ENCODE peak calls at places on chromosomes 5 and 9, in nine cellular contexts. One of them, this sample, is unnamed.

GRCh38 chr5:106019271-106019670 is 1651.5 kb downstream of the EFNA5 start:
- DNase-seq in GM12865: no peak
- DNase-seq in A549: no peak
- DNase-seq in HFFc6: no peak
- DNase-seq in cardiac muscle cell: no peak
- DNase-seq in CD8-positive, alpha-beta T cell: no peak
- DNase-seq in endodermal cell: no peak
- DNase-seq in cardiac fibroblast: peak
- DNase-seq in SK-N-SH: no peak
- DNase-seq in this sample: no peak

GRCh38 chr5:136212252-136212721 is 19.3 kb upstream of the SMIM32 start:
- DNase-seq in A549: peak
- DNase-seq in SK-N-SH: peak
- DNase-seq in CD8-positive, alpha-beta T cell: no peak
- DNase-seq in HFFc6: peak
- DNase-seq in cardiac muscle cell: peak
- DNase-seq in GM12865: peak
- DNase-seq in endodermal cell: peak
- DNase-seq in cardiac fibroblast: peak
- DNase-seq in this sample: no peak

GRCh38 chr5:144309265-144309664 is 138.6 kb downstream of the KCTD16 start:
- DNase-seq in A549: no peak
- DNase-seq in endodermal cell: no peak
- DNase-seq in cardiac fibroblast: peak
- DNase-seq in SK-N-SH: no peak
- DNase-seq in GM12865: no peak
- DNase-seq in CD8-positive, alpha-beta T cell: no peak
- DNase-seq in HFFc6: no peak
- DNase-seq in cardiac muscle cell: peak
- DNase-seq in this sample: no peak

GRCh38 chr9:23447166-23447565 is 378.9 kb downstream of the ELAVL2 start:
- DNase-seq in A549: no peak
- DNase-seq in CD8-positive, alpha-beta T cell: no peak
- DNase-seq in HFFc6: no peak
- DNase-seq in endodermal cell: peak
- DNase-seq in cardiac muscle cell: no peak
- DNase-seq in GM12865: no peak
- DNase-seq in cardiac fibroblast: no peak
- DNase-seq in SK-N-SH: no peak
- DNase-seq in this sample: no peak

GRCh38 chr5:149937610-149938009 is 7.0 kb downstream of the PDE6A start:
- DNase-seq in CD8-positive, alpha-beta T cell: no peak
- DNase-seq in cardiac muscle cell: no peak
- DNase-seq in SK-N-SH: no peak
- DNase-seq in endodermal cell: no peak
- DNase-seq in cardiac fibroblast: peak
- DNase-seq in GM12865: no peak
- DNase-seq in A549: no peak
- DNase-seq in HFFc6: peak
- DNase-seq in this sample: no peak

GRCh38 chr9:76529667-76530066 is 70.7 kb downstream of the GCNT1 start:
- DNase-seq in cardiac muscle cell: no peak
- DNase-seq in cardiac fibroblast: no peak
- DNase-seq in SK-N-SH: no peak
- DNase-seq in GM12865: no peak
- DNase-seq in HFFc6: no peak
- DNase-seq in A549: no peak
- DNase-seq in endodermal cell: no peak
- DNase-seq in CD8-positive, alpha-beta T cell: no peak
- DNase-seq in this sample: no peak

GRCh38 chr5:16617272-16617973 is 626 bp upstream of the RETREG1 start:
- DNase-seq in GM12865: no peak
- DNase-seq in SK-N-SH: peak
- DNase-seq in HFFc6: no peak
- DNase-seq in A549: no peak
- DNase-seq in cardiac fibroblast: no peak
- DNase-seq in CD8-positive, alpha-beta T cell: peak
- DNase-seq in endodermal cell: peak
- DNase-seq in cardiac muscle cell: no peak
- DNase-seq in this sample: no peak

GRCh38 chr9:19748278-19749126 is 40.3 kb downstream of the SLC24A2 start:
- DNase-seq in cardiac fibroblast: peak
- DNase-seq in cardiac muscle cell: no peak
- DNase-seq in GM12865: no peak
- DNase-seq in A549: no peak
- DNase-seq in SK-N-SH: no peak
- DNase-seq in HFFc6: no peak
- DNase-seq in CD8-positive, alpha-beta T cell: no peak
- DNase-seq in endodermal cell: no peak
- DNase-seq in this sample: no peak

GRCh38 chr5:177131019-177131320 is 2.6 kb upstream of the NSD1 start:
- DNase-seq in cardiac fibroblast: no peak
- DNase-seq in A549: no peak
- DNase-seq in CD8-positive, alpha-beta T cell: no peak
- DNase-seq in cardiac muscle cell: no peak
- DNase-seq in HFFc6: no peak
- DNase-seq in GM12865: no peak
- DNase-seq in endodermal cell: peak
- DNase-seq in SK-N-SH: no peak
- DNase-seq in this sample: no peak

GRCh38 chr5:95471922-95472321 is 80.8 kb downstream of the FAM81B start:
- DNase-seq in GM12865: no peak
- DNase-seq in endodermal cell: no peak
- DNase-seq in cardiac muscle cell: no peak
- DNase-seq in cardiac fibroblast: peak
- DNase-seq in CD8-positive, alpha-beta T cell: no peak
- DNase-seq in SK-N-SH: no peak
- DNase-seq in HFFc6: peak
- DNase-seq in A549: no peak
- DNase-seq in this sample: no peak

GRCh38 chr5:166725585-166725984 is 1565.9 kb upstream of the WWC1 start:
- DNase-seq in A549: no peak
- DNase-seq in GM12865: no peak
- DNase-seq in SK-N-SH: no peak
- DNase-seq in HFFc6: no peak
- DNase-seq in endodermal cell: no peak
- DNase-seq in cardiac fibroblast: no peak
- DNase-seq in CD8-positive, alpha-beta T cell: no peak
- DNase-seq in cardiac muscle cell: no peak
- DNase-seq in this sample: no peak

GRCh38 chr9:106062252-106062651 is 367.9 kb downstream of the TMEM38B start:
- DNase-seq in cardiac fibroblast: no peak
- DNase-seq in GM12865: no peak
- DNase-seq in endodermal cell: no peak
- DNase-seq in CD8-positive, alpha-beta T cell: no peak
- DNase-seq in A549: no peak
- DNase-seq in HFFc6: no peak
- DNase-seq in SK-N-SH: no peak
- DNase-seq in cardiac muscle cell: no peak
- DNase-seq in this sample: no peak

GRCh38 chr9:130939405-130939941 is 426 bp upstream of the FIBCD1 start:
- DNase-seq in cardiac fibroblast: peak
- DNase-seq in HFFc6: no peak
- DNase-seq in CD8-positive, alpha-beta T cell: no peak
- DNase-seq in endodermal cell: no peak
- DNase-seq in SK-N-SH: peak
- DNase-seq in GM12865: no peak
- DNase-seq in A549: no peak
- DNase-seq in cardiac muscle cell: peak
- DNase-seq in this sample: no peak
- TF ChIP-seq CTCF in cardiac fibroblast: no peak
- TF ChIP-seq CTCF in HFFc6: peak
- TF ChIP-seq CTCF in CD8-positive, alpha-beta T cell: no peak
- TF ChIP-seq CTCF in endodermal cell: peak
- TF ChIP-seq CTCF in SK-N-SH: no peak
- TF ChIP-seq CTCF in GM12865: no peak
- TF ChIP-seq CTCF in A549: no peak
- TF ChIP-seq CTCF in cardiac muscle cell: no peak
- TF ChIP-seq CTCF in this sample: no peak

DNA sequence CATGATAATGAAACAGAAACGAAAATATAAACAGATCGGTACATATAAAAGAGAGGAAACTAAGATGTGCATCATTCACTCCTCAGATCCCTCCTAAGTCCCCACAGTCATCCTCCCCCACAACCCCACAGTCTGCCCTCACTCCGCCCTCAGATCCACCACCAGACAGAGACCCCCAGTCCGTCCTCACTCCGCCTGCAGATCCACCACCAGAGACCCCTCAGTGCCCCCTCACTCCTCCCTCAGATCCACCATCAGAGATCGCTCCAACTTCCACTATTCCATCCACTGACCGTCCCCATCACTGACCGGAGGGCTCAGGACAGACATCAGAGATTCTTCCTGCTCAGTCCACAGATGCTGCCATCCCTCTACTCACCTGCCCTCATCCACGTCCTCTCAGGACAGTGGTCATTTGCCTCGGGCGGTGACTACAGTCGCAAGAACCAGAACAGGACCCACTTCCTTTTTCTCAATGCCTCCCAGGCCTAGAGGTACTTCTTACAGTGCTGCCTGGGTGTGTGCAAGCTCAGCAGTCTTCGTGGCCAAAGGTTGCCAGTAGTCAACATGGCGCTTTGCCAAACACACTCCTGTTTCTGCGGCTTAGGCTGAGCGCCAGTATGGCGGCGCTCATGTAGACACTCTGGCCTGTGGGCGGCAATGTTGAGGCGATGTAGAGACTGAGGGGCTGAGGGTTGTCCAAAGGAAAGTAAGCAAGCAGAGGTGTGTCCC is 8.3 kb upstream of the SPATA31C1 start:
- DNase-seq in A549: peak
- DNase-seq in HFFc6: no peak
- DNase-seq in SK-N-SH: no peak
- DNase-seq in GM12865: no peak
- DNase-seq in endodermal cell: peak
- DNase-seq in CD8-positive, alpha-beta T cell: no peak
- DNase-seq in cardiac muscle cell: no peak
- DNase-seq in cardiac fibroblast: no peak
- DNase-seq in this sample: no peak
- TF ChIP-seq CTCF in A549: no peak
- TF ChIP-seq CTCF in HFFc6: no peak
- TF ChIP-seq CTCF in SK-N-SH: no peak
- TF ChIP-seq CTCF in GM12865: no peak
- TF ChIP-seq CTCF in endodermal cell: peak
- TF ChIP-seq CTCF in CD8-positive, alpha-beta T cell: no peak
- TF ChIP-seq CTCF in cardiac muscle cell: no peak
- TF ChIP-seq CTCF in cardiac fibroblast: no peak
- TF ChIP-seq CTCF in this sample: no peak

GRCh38 chr5:26009742-26010141 is 1028.6 kb downstream of the CDH9 start:
- DNase-seq in cardiac fibroblast: no peak
- DNase-seq in CD8-positive, alpha-beta T cell: no peak
- DNase-seq in HFFc6: no peak
- DNase-seq in A549: no peak
- DNase-seq in SK-N-SH: no peak
- DNase-seq in cardiac muscle cell: peak
- DNase-seq in GM12865: no peak
- DNase-seq in endodermal cell: peak
- DNase-seq in this sample: no peak
- TF ChIP-seq CTCF in cardiac fibroblast: no peak
- TF ChIP-seq CTCF in CD8-positive, alpha-beta T cell: no peak
- TF ChIP-seq CTCF in HFFc6: no peak
- TF ChIP-seq CTCF in A549: peak
- TF ChIP-seq CTCF in SK-N-SH: peak
- TF ChIP-seq CTCF in cardiac muscle cell: no peak
- TF ChIP-seq CTCF in GM12865: no peak
- TF ChIP-seq CTCF in endodermal cell: peak
- TF ChIP-seq CTCF in this sample: no peak

GRCh38 chr5:43401827-43402226 is 10.4 kb downstream of the CCL28 start:
- DNase-seq in endodermal cell: peak
- DNase-seq in CD8-positive, alpha-beta T cell: no peak
- DNase-seq in cardiac fibroblast: peak
- DNase-seq in SK-N-SH: peak
- DNase-seq in A549: peak
- DNase-seq in HFFc6: peak
- DNase-seq in GM12865: peak
- DNase-seq in cardiac muscle cell: no peak
- DNase-seq in this sample: no peak
- TF ChIP-seq CTCF in endodermal cell: peak
- TF ChIP-seq CTCF in CD8-positive, alpha-beta T cell: no peak
- TF ChIP-seq CTCF in cardiac fibroblast: peak
- TF ChIP-seq CTCF in SK-N-SH: no peak
- TF ChIP-seq CTCF in A549: no peak
- TF ChIP-seq CTCF in HFFc6: peak
- TF ChIP-seq CTCF in GM12865: peak
- TF ChIP-seq CTCF in cardiac muscle cell: peak
- TF ChIP-seq CTCF in this sample: no peak

DNA sequence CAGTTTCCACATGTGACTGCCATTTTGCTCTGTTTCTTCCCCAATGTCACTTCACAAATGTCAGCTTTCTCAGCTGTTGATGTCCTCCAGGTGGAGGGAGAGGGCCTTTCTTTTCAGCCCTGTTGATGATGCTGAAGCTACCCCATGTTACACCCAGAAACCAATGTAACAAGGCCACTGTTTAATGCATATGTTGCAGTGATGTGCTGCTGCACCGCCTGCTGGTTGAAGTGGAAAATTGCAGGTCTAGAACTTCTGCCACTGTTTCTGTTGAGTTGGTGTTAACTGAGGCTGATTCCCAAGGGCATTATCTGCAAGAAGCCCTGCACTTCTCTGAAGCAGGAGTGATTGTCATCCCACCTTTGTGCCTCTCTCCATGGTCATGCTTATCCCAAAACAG is 428.4 kb downstream of the KDM4C start:
- DNase-seq in SK-N-SH: no peak
- DNase-seq in cardiac fibroblast: peak
- DNase-seq in GM12865: peak
- DNase-seq in cardiac muscle cell: no peak
- DNase-seq in HFFc6: peak
- DNase-seq in A549: no peak
- DNase-seq in CD8-positive, alpha-beta T cell: no peak
- DNase-seq in endodermal cell: peak
- DNase-seq in this sample: no peak
- TF ChIP-seq CTCF in SK-N-SH: peak
- TF ChIP-seq CTCF in cardiac fibroblast: peak
- TF ChIP-seq CTCF in GM12865: peak
- TF ChIP-seq CTCF in cardiac muscle cell: peak
- TF ChIP-seq CTCF in HFFc6: peak
- TF ChIP-seq CTCF in A549: peak
- TF ChIP-seq CTCF in CD8-positive, alpha-beta T cell: no peak
- TF ChIP-seq CTCF in endodermal cell: peak
- TF ChIP-seq CTCF in this sample: peak

GRCh38 chr9:87630266-87630665 is 95.7 kb upstream of the CTSL start:
- DNase-seq in CD8-positive, alpha-beta T cell: no peak
- DNase-seq in SK-N-SH: no peak
- DNase-seq in cardiac muscle cell: no peak
- DNase-seq in cardiac fibroblast: no peak
- DNase-seq in HFFc6: no peak
- DNase-seq in GM12865: no peak
- DNase-seq in endodermal cell: no peak
- DNase-seq in A549: no peak
- DNase-seq in this sample: no peak
- TF ChIP-seq CTCF in CD8-positive, alpha-beta T cell: no peak
- TF ChIP-seq CTCF in SK-N-SH: no peak
- TF ChIP-seq CTCF in cardiac muscle cell: no peak
- TF ChIP-seq CTCF in cardiac fibroblast: no peak
- TF ChIP-seq CTCF in HFFc6: no peak
- TF ChIP-seq CTCF in GM12865: no peak
- TF ChIP-seq CTCF in endodermal cell: peak
- TF ChIP-seq CTCF in A549: no peak
- TF ChIP-seq CTCF in this sample: no peak